ENCODE peak calls at places on chromosomes 1 and 21, in nine cellular contexts. C is testis; Q is sigmoid colon; K is CD4-positive, alpha-beta T cell; I is IMR-90; U is RWPE2; L is HCT116; R is spleen; D is osteoblast. S is an unnamed sample. For H3K9me3, the result is how much of the 10 kb centered on the place peaks cover.

GRCh38 chr21:32726742-32727477 is 903 bp downstream of the SYNJ1 start:
- DNase-seq in C (no peak), Q (no peak), K (no peak), I (peak), U (no peak), L (no peak), R (no peak), D (peak), S (peak)

GRCh38 chr1:38052750-38053415 is 6.3 kb upstream of the POU3F1 start:
- DNase-seq in C (no peak), Q (no peak), K (no peak), I (no peak), U (no peak), L (no peak), R (no peak), D (peak), S (no peak)

GRCh38 chr1:46983825-46984586 is 39.5 kb upstream of the CYP4X1 start:
- DNase-seq in C (no peak), Q (no peak), K (no peak), I (no peak), U (no peak), L (no peak), R (no peak), D (no peak), S (no peak)

GRCh38 chr1:177571076-177571475 is 398.8 kb downstream of the SEC16B start:
- DNase-seq in C (no peak), Q (no peak), K (no peak), I (no peak), U (no peak), L (no peak), R (no peak), D (no peak), S (no peak)

GRCh38 chr1:13769830-13770229 is 69.8 kb downstream of the PRDM2 start:
- DNase-seq in C (no peak), Q (no peak), K (no peak), I (no peak), U (no peak), L (no peak), R (no peak), D (no peak), S (no peak)

GRCh38 chr1:183580281-183580682 is 10.0 kb downstream of the NCF2 start:
- DNase-seq in C (no peak), Q (no peak), K (no peak), I (no peak), U (no peak), L (peak), R (no peak), D (peak), S (peak)

GRCh38 chr1:110462093-110462492 is 11.1 kb downstream of the PROK1 start:
- DNase-seq in C (no peak), Q (no peak), K (no peak), I (no peak), U (no peak), L (no peak), R (no peak), D (no peak), S (no peak)

GRCh38 chr1:31811605-31812004 is 4.2 kb downstream of the SPOCD1 start:
- DNase-seq in C (peak), Q (no peak), K (no peak), I (peak), U (no peak), L (no peak), R (peak), D (peak), S (peak)

GRCh38 chr1:197837911-197838310 is 62.6 kb upstream of the DENND1B start:
- DNase-seq in C (no peak), Q (no peak), K (no peak), I (peak), U (no peak), L (no peak), R (no peak), D (no peak), S (no peak)

GRCh38 chr21:44836666-44837471 is 19.0 kb upstream of the SUMO3 start:
- DNase-seq in C (peak), Q (no peak), K (no peak), I (no peak), U (no peak), L (no peak), R (peak), D (peak), S (peak)

GRCh38 chr1:19798486-19799232 is 1.1 kb downstream of the TMCO4 start:
- DNase-seq in C (no peak), Q (no peak), K (no peak), I (no peak), U (no peak), L (no peak), R (no peak), D (peak), S (no peak)

GRCh38 chr1:21956720-21957552 is 19.8 kb upstream of the HSPG2 start:
- DNase-seq in C (no peak), Q (peak), K (peak), I (peak), U (peak), L (no peak), R (no peak), D (peak), S (peak)

GRCh38 chr1:235075121-235075954 is 53.3 kb downstream of the TOMM20 start:
- DNase-seq in C (no peak), Q (peak), K (peak), I (peak), U (no peak), L (no peak), R (peak), D (peak), S (peak)

GRCh38 chr1:12112711-12113161 is 49.6 kb downstream of the TNFRSF8 start:
- DNase-seq in C (no peak), Q (no peak), K (no peak), I (peak), U (no peak), L (no peak), R (peak), D (peak), S (peak)

GRCh38 chr1:226424228-226425003 is 16.5 kb upstream of the PARP1 start:
- DNase-seq in C (no peak), Q (no peak), K (no peak), I (peak), U (no peak), L (peak), R (no peak), D (peak), S (peak)

GRCh38 chr1:49181033-49181432 is 404.3 kb upstream of the BEND5 start:
- DNase-seq in C (no peak), Q (no peak), K (no peak), I (no peak), U (no peak), L (no peak), R (no peak), D (no peak), S (no peak)
- H3K9me3 ChIP-seq in C (under half), Q (under half), K (under half), I (under half), U (under half), L (under half), R (under half), D (under half), S (under half)

DNA sequence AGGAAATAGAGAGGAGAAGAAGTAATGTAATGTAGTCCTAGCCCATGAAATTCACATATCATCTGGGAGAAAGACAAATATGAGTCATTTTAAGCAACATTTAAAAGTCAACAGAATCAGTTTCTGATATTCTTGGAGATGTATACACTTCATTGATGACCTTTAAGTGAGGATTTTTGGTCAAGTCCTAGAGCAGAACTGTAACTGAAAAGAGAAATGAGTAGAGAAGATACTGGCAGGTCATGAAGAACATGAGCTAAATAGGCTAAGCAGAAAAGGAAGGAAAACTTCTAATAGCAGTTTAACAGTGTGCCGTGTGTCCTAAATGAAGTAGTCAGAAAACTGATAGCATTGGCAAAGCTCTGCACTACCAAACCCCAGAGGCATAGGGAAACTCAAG is 4.6 kb downstream of the ZFP69B start:
- DNase-seq in C (no peak), Q (no peak), K (no peak), I (no peak), U (no peak), L (no peak), R (no peak), D (no peak), S (no peak)
- H3K9me3 ChIP-seq in C (under half), Q (under half), K (half or more), I (under half), U (under half), L (under half), R (half or more), D (under half), S (half or more)

DNA sequence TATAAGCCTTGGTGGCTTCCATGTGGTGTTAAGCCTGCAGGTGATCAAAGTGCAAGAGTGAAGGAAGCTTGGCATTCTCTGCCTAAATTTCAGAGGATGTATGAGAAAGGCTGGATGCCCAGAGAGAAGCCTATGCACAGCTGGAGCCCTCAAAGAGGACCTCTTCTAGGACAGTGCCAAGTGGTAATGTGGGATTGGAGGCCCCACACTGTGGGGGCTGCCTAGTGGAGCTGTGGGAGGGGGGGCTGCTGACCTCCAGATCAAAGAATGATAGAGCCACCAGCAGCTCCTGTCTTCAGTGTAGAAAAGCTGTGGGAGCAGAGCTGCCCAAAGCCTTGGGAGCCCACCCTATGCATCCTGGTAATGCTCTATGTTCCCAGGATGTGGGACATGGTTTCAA is 1512.7 kb upstream of the TPTE start:
- DNase-seq in C (no peak), Q (peak), K (no peak), I (no peak), U (no peak), L (no peak), R (no peak), D (peak), S (no peak)
- H3K9me3 ChIP-seq in C (under half), Q (under half), K (under half), I (under half), U (under half), L (under half), R (under half), D (under half), S (under half)

GRCh38 chr21:14070049-14070893 is 140.5 kb downstream of the LIPI start:
- DNase-seq in C (no peak), Q (no peak), K (no peak), I (no peak), U (no peak), L (no peak), R (no peak), D (no peak), S (no peak)
- H3K9me3 ChIP-seq in C (under half), Q (under half), K (under half), I (under half), U (under half), L (under half), R (under half), D (under half), S (under half)

DNA sequence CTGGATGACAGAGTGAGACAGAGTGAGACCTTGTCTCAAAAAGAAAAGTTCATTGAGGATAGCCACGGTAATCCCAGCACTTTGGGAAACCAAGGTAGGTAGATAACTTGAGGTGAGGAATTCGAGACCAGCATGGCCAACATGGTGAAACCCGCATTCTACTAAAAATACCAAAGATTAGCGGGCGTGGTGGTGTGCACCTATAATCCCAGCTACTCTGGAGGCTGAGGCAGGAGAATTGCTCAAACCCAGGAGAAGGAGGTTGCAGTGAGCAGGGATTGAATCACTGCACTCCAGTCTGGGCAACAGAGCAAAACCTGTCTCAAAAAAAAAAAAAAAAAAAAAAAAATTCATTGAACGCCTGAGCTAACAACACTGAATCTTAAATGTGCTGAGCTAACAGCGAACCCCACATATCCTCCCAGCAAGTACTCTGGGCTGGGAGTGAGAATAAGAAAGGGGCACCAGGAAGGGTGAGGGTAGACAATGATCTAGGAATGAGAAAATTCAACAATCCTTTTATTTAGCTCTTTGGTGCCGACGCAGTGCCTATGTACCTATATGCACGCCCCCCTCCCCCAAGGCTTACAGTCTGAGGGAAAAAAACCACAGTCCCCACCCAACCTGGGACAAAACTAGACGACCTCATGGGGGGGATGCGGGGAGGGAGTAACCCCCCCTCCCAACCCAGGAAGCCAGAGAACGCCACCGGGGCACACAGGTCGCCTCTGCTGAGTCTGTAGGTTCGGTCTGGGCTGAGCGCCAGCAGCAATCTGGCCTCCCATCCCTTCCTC is 1.4 kb upstream of the CACNA1S start:
- DNase-seq in C (no peak), Q (no peak), K (no peak), I (no peak), U (no peak), L (no peak), R (no peak), D (no peak), S (no peak)
- H3K9me3 ChIP-seq in C (under half), Q (under half), K (under half), I (under half), U (under half), L (under half), R (under half), D (under half), S (under half)

GRCh38 chr1:33488624-33489023 is 16.2 kb downstream of the ZSCAN20 start:
- DNase-seq in C (no peak), Q (no peak), K (no peak), I (no peak), U (no peak), L (no peak), R (no peak), D (no peak), S (no peak)
- H3K9me3 ChIP-seq in C (under half), Q (under half), K (under half), I (under half), U (under half), L (under half), R (under half), D (under half), S (under half)

GRCh38 chr1:247037483-247038320 is 29.8 kb upstream of the ZNF695 start:
- DNase-seq in C (no peak), Q (no peak), K (no peak), I (no peak), U (no peak), L (no peak), R (no peak), D (no peak), S (peak)
- H3K9me3 ChIP-seq in C (under half), Q (under half), K (half or more), I (under half), U (under half), L (half or more), R (half or more), D (under half), S (half or more)

DNA sequence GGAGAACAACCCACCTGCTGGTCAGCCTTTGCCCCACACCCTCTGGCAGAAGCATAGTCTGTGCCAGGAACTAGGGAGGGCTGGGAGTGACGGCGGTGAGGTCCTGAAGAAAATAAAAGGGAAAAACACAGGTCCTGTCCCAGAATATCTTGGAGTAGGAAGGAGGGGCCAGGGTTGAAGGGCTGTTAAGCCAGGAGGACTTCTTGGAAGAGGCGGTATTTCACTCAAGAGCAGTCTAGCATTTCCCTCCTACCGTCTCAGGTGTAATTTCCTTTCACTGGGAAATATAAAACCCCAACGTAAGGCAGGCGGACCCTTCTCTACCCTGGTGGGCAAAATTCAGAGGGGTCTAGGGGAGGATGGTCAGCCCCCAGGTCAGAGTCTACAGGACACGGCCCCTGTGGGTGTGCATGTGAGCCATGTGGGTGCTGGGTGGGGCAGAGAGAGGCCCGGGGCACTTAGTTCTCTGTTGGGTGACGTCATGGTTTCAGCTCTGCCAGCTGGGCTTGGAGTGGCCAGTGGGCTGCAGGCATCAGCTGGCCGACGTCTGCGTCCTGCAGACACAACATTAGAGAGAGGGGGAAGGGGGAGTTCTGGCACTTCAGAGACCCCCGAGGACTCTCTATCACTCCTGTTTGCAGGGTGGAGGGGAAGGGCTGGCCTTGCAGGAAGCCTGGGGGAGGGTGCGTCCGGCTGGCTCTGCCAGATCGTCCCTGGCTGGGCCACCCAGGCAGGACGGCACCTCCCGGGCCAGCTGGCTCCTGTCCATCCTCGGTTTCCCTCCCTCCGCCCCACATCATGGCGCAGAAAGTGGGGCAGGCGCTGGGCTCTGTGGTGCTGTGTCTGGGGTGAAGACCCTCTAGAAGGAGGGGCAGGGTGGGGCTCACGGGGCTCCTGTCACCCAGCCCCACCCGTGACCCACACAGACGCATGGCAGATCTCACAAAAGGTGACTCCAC is 73.0 kb upstream of the TTC34 start:
- DNase-seq in C (peak), Q (no peak), K (no peak), I (no peak), U (no peak), L (no peak), R (no peak), D (no peak), S (no peak)
- H3K9me3 ChIP-seq in C (under half), Q (under half), K (under half), I (half or more), U (under half), L (under half), R (under half), D (under half), S (under half)

S was measured in mesenchymal stem cell.